ENCODE peak calls at places on chromosomes 2 and 18, in four cellular contexts. P is sigmoid colon, T is tibial nerve, G is ovary. Z is an unnamed sample.

GRCh38 chr2:32702303-32703064 is 74.6 kb downstream of the TTC27 start:
- DNase-seq in G (no peak), P (no peak), T (no peak), Z (no peak)

GRCh38 chr2:49251766-49252165 is 97.5 kb upstream of the FSHR start:
- DNase-seq in P (no peak), G (no peak), T (no peak), Z (no peak)

GRCh38 chr2:44275915-44276279 is 617 bp downstream of the SLC3A1 start:
- DNase-seq in P (no peak), T (no peak), G (no peak), Z (peak)

GRCh38 chr2:150872919-150873772 is 385.7 kb upstream of the RND3 start:
- DNase-seq in G (no peak), P (no peak), T (no peak), Z (no peak)

GRCh38 chr2:103788875-103789715 is 1027.3 kb downstream of the TMEM182 start:
- DNase-seq in P (no peak), G (no peak), T (no peak), Z (peak)

GRCh38 chr2:234703258-234703657 is 206.4 kb upstream of the ARL4C start:
- DNase-seq in P (no peak), T (no peak), G (no peak), Z (no peak)

GRCh38 chr2:67950018-67950417 is 112.8 kb downstream of the C1D start:
- DNase-seq in G (no peak), T (no peak), P (no peak), Z (no peak)

GRCh38 chr18:39274535-39274934 is 1708.9 kb upstream of the CELF4 start:
- DNase-seq in G (no peak), P (no peak), T (no peak), Z (no peak)

GRCh38 chr2:117257369-117257768 is 557.1 kb upstream of the DDX18 start:
- DNase-seq in P (no peak), G (no peak), T (no peak), Z (no peak)

GRCh38 chr2:98027955-98028593 is 32.3 kb upstream of the TMEM131 start:
- DNase-seq in T (no peak), G (no peak), P (no peak), Z (no peak)

GRCh38 chr2:232432598-232433184 is 23.3 kb upstream of the ALPI start:
- DNase-seq in P (no peak), T (no peak), G (no peak), Z (no peak)

GRCh38 chr18:63132819-63133200 is 186.8 kb downstream of the BCL2 start:
- DNase-seq in T (no peak), P (no peak), G (no peak), Z (peak)

GRCh38 chr18:55337908-55338521 is 250.0 kb downstream of the TCF4 start:
- DNase-seq in G (no peak), T (no peak), P (peak), Z (no peak)

GRCh38 chr2:229927817-229928321 is 5.6 kb downstream of the FBXO36 start:
- DNase-seq in G (no peak), P (no peak), T (no peak), Z (no peak)

GRCh38 chr2:225411452-225411851 is 11.9 kb downstream of the NYAP2 start:
- DNase-seq in G (no peak), P (no peak), T (no peak), Z (no peak)

GRCh38 chr2:160515120-160515519 is 21.5 kb upstream of the RBMS1 start:
- DNase-seq in P (no peak), T (no peak), G (no peak), Z (no peak)

GRCh38 chr2:218813771-218814460 is 17.7 kb downstream of the PRKAG3 start:
- DNase-seq in T (no peak), P (no peak), G (no peak), Z (peak)

GRCh38 chr2:169511818-169512217 is 2.3 kb downstream of the KLHL41 start:
- DNase-seq in T (no peak), P (no peak), G (no peak), Z (peak)

GRCh38 chr2:19902272-19902730 is 518 bp upstream of the TTC32 start:
- DNase-seq in G (no peak), P (no peak), T (no peak), Z (no peak)

GRCh38 chr2:157176602-157177001 is 80.9 kb upstream of the GALNT5 start:
- DNase-seq in T (no peak), P (no peak), G (no peak), Z (no peak)

GRCh38 chr18:57925706-57926105 is 118.3 kb upstream of the NEDD4L start:
- DNase-seq in G (no peak), P (no peak), T (no peak), Z (no peak)

DNA sequence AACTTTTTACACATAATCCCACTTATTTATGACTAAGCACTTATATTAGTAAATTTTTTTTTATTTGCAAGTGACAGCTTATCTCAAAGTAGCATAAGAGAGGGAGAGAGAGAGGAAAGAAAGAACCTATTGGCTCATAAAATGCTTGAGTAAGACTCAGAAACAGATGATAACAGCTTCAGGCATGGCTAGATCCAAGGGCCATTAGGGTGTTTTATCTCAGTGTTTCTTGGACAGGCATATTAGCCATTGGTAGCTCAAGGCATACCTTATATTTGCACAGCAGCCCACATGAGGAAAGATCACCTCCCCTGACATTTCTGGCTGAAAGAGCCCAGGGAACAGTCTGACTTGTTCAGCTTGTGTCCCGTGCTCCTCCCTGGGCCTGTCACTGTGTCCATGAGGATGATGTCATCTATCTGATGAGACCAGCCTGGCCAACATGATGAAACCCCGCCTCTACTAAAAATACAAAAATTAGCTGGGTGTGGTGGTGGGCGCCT is 64.4 kb downstream of the IL1R2 start:
- DNase-seq in T (no peak), G (no peak), P (no peak), Z (no peak)
- H3K27ac ChIP-seq in T (peak), G (no peak), P (peak), Z (peak)

GRCh38 chr2:207337234-207338219 is 171.8 kb upstream of the KLF7 start:
- DNase-seq in G (no peak), T (no peak), P (no peak), Z (no peak)
- H3K27ac ChIP-seq in G (no peak), T (no peak), P (no peak), Z (peak)

GRCh38 chr2:24592436-24593100 is 101.5 kb downstream of the NCOA1 start:
- DNase-seq in P (no peak), G (no peak), T (no peak), Z (no peak)

GRCh38 chr2:24594283-24594682 is 103.2 kb downstream of the NCOA1 start:
- DNase-seq in P (no peak), G (no peak), T (no peak), Z (no peak)

DNA sequence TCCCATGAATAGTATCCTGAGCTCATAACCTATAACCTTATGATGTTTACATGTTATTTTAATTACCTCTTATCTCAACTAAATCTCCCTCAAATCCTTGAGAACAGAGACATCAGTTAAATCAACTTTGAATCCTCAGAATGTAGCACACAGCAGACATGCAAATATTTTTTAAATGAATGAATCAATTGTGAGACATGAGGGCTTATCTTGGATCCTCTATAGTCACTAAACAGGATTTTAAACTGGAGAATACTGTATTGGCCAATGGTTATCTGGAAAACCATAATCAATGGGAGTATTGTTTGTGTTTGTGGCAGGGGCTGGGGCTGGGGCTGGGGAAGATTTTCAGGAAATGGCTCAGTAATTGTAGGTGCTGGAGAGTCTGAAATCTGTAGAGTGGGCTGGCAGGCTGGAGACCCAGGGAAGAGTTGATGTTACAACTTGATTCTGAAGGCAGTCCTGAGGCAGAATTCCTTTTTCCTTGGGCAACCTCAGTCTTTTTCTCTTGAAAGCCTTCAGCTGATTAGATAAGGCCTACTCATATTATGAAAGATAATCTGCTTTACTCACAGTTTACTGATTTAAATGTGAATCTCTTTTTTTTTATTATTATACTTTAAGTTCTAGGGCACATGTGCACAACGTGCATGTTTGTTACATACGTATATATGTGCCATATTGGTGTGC is 106.3 kb downstream of the NCOA1 start:
- DNase-seq in G (no peak), P (no peak), T (no peak), Z (no peak)
- H3K27ac ChIP-seq in G (no peak), P (no peak), T (no peak), Z (no peak)

DNA sequence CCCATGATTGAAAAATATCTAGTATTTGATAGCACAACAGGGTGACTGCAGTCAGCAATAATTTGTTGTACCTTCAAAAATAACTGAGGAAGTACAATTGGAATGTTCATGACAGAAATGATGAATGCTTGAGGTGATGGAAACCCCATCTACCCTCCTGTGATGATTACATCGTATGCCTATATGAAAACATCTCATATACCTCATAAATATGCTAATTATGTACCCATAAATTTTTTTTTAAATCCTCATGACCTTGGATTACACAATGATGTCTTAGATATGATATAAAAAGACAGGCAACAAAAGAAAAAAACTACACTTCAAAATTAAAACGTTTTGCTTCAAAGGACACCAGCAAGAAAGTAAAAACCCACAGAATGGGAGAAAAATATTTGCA is 1.4 kb upstream of the POLR1B start:
- DNase-seq in G (no peak), T (no peak), P (no peak), Z (no peak)
- H3K27ac ChIP-seq in G (no peak), T (no peak), P (no peak), Z (no peak)

GRCh38 chr2:9213477-9214051 is 7.0 kb downstream of the ASAP2 start:
- DNase-seq in T (no peak), P (no peak), G (no peak), Z (no peak)

GRCh38 chr2:9211496-9211895 is 4.9 kb downstream of the ASAP2 start:
- DNase-seq in G (no peak), T (no peak), P (no peak), Z (no peak)

GRCh38 chr2:9212661-9213411 is 6.2 kb downstream of the ASAP2 start:
- DNase-seq in P (no peak), G (no peak), T (no peak), Z (peak)

GRCh38 chr2:9210030-9210429 is 3.4 kb downstream of the ASAP2 start:
- DNase-seq in P (no peak), T (no peak), G (no peak), Z (peak)

GRCh38 chr2:9212010-9212638 is 5.5 kb downstream of the ASAP2 start:
- DNase-seq in P (no peak), G (no peak), T (no peak), Z (peak)
- H3K27ac ChIP-seq in P (peak), G (no peak), T (peak), Z (peak)

Z was measured in small intestine.